ENCODE peak calls at places on chromosomes 12 and 14, in seven cellular contexts. One of them, this sample, is unnamed.

GRCh38 chr12:48883305-48884171 is 17.9 kb upstream of the RND1 start:
- DNase-seq in tibial artery: no peak
- DNase-seq in body of pancreas: peak; percentile 48
- DNase-seq in heart right ventricle: no peak
- DNase-seq in heart left ventricle: no peak
- DNase-seq in HCT116: no peak
- DNase-seq in ovary: no peak
- DNase-seq in this sample: no peak

GRCh38 chr14:68548194-68549056 is 244.4 kb downstream of the ZFP36L1 start:
- DNase-seq in tibial artery: peak; percentile 93
- DNase-seq in body of pancreas: peak; percentile 58
- DNase-seq in heart right ventricle: peak; percentile 94
- DNase-seq in heart left ventricle: peak; percentile 88
- DNase-seq in HCT116: peak; percentile 82
- DNase-seq in ovary: peak; percentile 92
- DNase-seq in this sample: no peak

GRCh38 chr14:59870277-59871165 is at the start of gene RTN1:
- DNase-seq in tibial artery: peak; percentile 74
- DNase-seq in body of pancreas: peak; percentile 69
- DNase-seq in heart right ventricle: peak; percentile 15
- DNase-seq in heart left ventricle: peak; percentile 84
- DNase-seq in HCT116: no peak
- DNase-seq in ovary: no peak
- DNase-seq in this sample: no peak

GRCh38 chr12:102438823-102439205 is 41.5 kb downstream of the IGF1 start:
- DNase-seq in tibial artery: no peak
- DNase-seq in body of pancreas: no peak
- DNase-seq in heart right ventricle: no peak
- DNase-seq in heart left ventricle: no peak
- DNase-seq in HCT116: no peak
- DNase-seq in ovary: no peak
- DNase-seq in this sample: no peak

GRCh38 chr14:33127531-33127930 is 188.9 kb downstream of the NPAS3 start:
- DNase-seq in tibial artery: no peak
- DNase-seq in body of pancreas: no peak
- DNase-seq in heart right ventricle: no peak
- DNase-seq in heart left ventricle: no peak
- DNase-seq in HCT116: no peak
- DNase-seq in ovary: no peak
- DNase-seq in this sample: no peak

GRCh38 chr12:11794751-11795150 is 145.3 kb downstream of the ETV6 start:
- DNase-seq in tibial artery: no peak
- DNase-seq in body of pancreas: no peak
- DNase-seq in heart right ventricle: no peak
- DNase-seq in heart left ventricle: no peak
- DNase-seq in HCT116: no peak
- DNase-seq in ovary: no peak
- DNase-seq in this sample: no peak

GRCh38 chr12:47078733-47079364 is 572 bp upstream of the PCED1B start:
- DNase-seq in tibial artery: no peak
- DNase-seq in body of pancreas: peak; percentile 60
- DNase-seq in heart right ventricle: no peak
- DNase-seq in heart left ventricle: no peak
- DNase-seq in HCT116: no peak
- DNase-seq in ovary: peak; percentile 53
- DNase-seq in this sample: peak; percentile 68

GRCh38 chr14:24367506-24368214 is at the start of gene NFATC4:
- DNase-seq in tibial artery: peak; percentile 88
- DNase-seq in body of pancreas: peak; percentile 72
- DNase-seq in heart right ventricle: peak; percentile 89
- DNase-seq in heart left ventricle: peak; percentile 79
- DNase-seq in HCT116: peak; percentile 81
- DNase-seq in ovary: peak; percentile 93
- DNase-seq in this sample: no peak

GRCh38 chr14:21940887-21941855 is 267.6 kb upstream of the OR4E1 start:
- DNase-seq in tibial artery: no peak
- DNase-seq in body of pancreas: peak; percentile 14
- DNase-seq in heart right ventricle: no peak
- DNase-seq in heart left ventricle: no peak
- DNase-seq in HCT116: peak; percentile 24
- DNase-seq in ovary: no peak
- DNase-seq in this sample: no peak

GRCh38 chr14:59166258-59166657 is 22.2 kb upstream of the DAAM1 start:
- DNase-seq in tibial artery: no peak
- DNase-seq in body of pancreas: no peak
- DNase-seq in heart right ventricle: no peak
- DNase-seq in heart left ventricle: no peak
- DNase-seq in HCT116: no peak
- DNase-seq in ovary: no peak
- DNase-seq in this sample: no peak

GRCh38 chr12:3698218-3698974 is 54.5 kb downstream of the CRACR2A start:
- DNase-seq in tibial artery: no peak
- DNase-seq in body of pancreas: no peak
- DNase-seq in heart right ventricle: no peak
- DNase-seq in heart left ventricle: no peak
- DNase-seq in HCT116: no peak
- DNase-seq in ovary: no peak
- DNase-seq in this sample: no peak

GRCh38 chr12:33832900-33833299 is 189.4 kb upstream of the ALG10 start:
- DNase-seq in tibial artery: no peak
- DNase-seq in body of pancreas: no peak
- DNase-seq in heart right ventricle: no peak
- DNase-seq in heart left ventricle: no peak
- DNase-seq in HCT116: no peak
- DNase-seq in ovary: no peak
- DNase-seq in this sample: no peak

GRCh38 chr12:129911437-129912049 is 7.7 kb upstream of the TMEM132D start:
- DNase-seq in tibial artery: no peak
- DNase-seq in body of pancreas: peak; percentile 75
- DNase-seq in heart right ventricle: peak; percentile 12
- DNase-seq in heart left ventricle: no peak
- DNase-seq in HCT116: no peak
- DNase-seq in ovary: no peak
- DNase-seq in this sample: no peak

GRCh38 chr12:116529048-116529447 is 30.1 kb upstream of the MAP1LC3B2 start:
- DNase-seq in tibial artery: no peak
- DNase-seq in body of pancreas: peak; percentile 73
- DNase-seq in heart right ventricle: no peak
- DNase-seq in heart left ventricle: no peak
- DNase-seq in HCT116: no peak
- DNase-seq in ovary: no peak
- DNase-seq in this sample: no peak

GRCh38 chr12:31000751-31001150 is 72.9 kb upstream of the DDX11 start:
- DNase-seq in tibial artery: no peak
- DNase-seq in body of pancreas: no peak
- DNase-seq in heart right ventricle: no peak
- DNase-seq in heart left ventricle: peak; percentile 5
- DNase-seq in HCT116: no peak
- DNase-seq in ovary: no peak
- DNase-seq in this sample: no peak

GRCh38 chr14:106530423-106531107 is 1004.2 kb downstream of the TMEM121 start:
- DNase-seq in tibial artery: no peak
- DNase-seq in body of pancreas: no peak
- DNase-seq in heart right ventricle: no peak
- DNase-seq in heart left ventricle: no peak
- DNase-seq in HCT116: no peak
- DNase-seq in ovary: no peak
- DNase-seq in this sample: no peak

GRCh38 chr12:28882444-28882843 is 266.6 kb upstream of the FAR2 start:
- DNase-seq in tibial artery: no peak
- DNase-seq in body of pancreas: no peak
- DNase-seq in heart right ventricle: no peak
- DNase-seq in heart left ventricle: no peak
- DNase-seq in HCT116: no peak
- DNase-seq in ovary: no peak
- DNase-seq in this sample: no peak

GRCh38 chr12:124909831-124910560 is 4.5 kb downstream of the UBC start:
- DNase-seq in tibial artery: no peak
- DNase-seq in body of pancreas: peak; percentile 35
- DNase-seq in heart right ventricle: no peak
- DNase-seq in heart left ventricle: no peak
- DNase-seq in HCT116: no peak
- DNase-seq in ovary: no peak
- DNase-seq in this sample: no peak

DNA sequence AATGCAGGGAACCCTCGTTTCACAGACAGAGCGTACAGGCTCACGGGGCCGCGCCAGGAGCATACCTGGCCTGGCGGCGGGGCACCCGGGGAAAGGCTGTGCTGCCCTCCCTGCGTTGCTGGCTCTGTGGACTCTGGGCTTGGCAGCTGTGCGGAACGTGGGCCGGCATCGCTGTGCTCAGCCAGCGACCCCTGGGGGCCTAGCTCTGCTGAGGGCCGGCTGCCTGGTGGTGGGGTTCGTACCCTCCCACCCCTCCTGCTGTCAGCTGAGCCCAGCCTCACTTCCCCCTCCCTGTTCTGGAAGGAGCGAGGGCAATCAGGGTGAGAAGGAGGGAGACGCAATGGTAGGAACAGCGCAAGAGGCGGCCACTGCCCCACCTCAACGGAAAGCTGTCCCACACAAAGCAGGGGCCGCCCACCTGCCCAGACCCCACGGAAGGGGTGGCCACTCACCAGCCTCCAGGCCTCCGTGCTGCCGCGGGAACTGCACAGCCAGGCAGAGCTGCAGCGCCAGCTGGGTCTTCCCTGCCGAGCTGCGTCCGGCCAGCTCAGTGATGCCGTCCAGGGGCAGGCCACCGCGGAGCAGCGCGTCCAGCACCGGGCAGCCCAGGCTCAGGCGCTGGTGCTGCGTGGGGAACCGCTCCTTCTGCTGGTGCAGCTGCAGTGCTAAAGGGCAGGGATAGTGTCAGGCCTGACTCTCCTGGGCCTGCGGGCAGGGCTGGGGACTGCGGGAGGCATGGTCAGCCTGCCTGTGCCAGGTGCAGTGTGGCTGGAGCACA is 8.5 kb downstream of the XRCC3 start:
- DNase-seq in tibial artery: no peak
- DNase-seq in body of pancreas: no peak
- DNase-seq in heart right ventricle: no peak
- DNase-seq in heart left ventricle: peak; percentile 52
- DNase-seq in HCT116: no peak
- DNase-seq in ovary: no peak
- DNase-seq in this sample: no peak
- H3K36me3 ChIP-seq in tibial artery: peaks cover 60% of the 10 kb centered on the region
- H3K36me3 ChIP-seq in body of pancreas: no peaks in the 10 kb centered on the region
- H3K36me3 ChIP-seq in heart right ventricle: no peaks in the 10 kb centered on the region
- H3K36me3 ChIP-seq in heart left ventricle: peaks cover 41% of the 10 kb centered on the region
- H3K36me3 ChIP-seq in HCT116: peaks cover 10% of the 10 kb centered on the region
- H3K36me3 ChIP-seq in ovary: no peaks in the 10 kb centered on the region
- H3K36me3 ChIP-seq in this sample: no peaks in the 10 kb centered on the region

GRCh38 chr14:66662374-66662773 is 154.4 kb downstream of the GPHN start:
- DNase-seq in tibial artery: no peak
- DNase-seq in body of pancreas: no peak
- DNase-seq in heart right ventricle: no peak
- DNase-seq in heart left ventricle: no peak
- DNase-seq in HCT116: no peak
- DNase-seq in ovary: no peak
- DNase-seq in this sample: no peak
- TF ChIP-seq CTCF in tibial artery: no peak
- TF ChIP-seq CTCF in body of pancreas: no peak
- TF ChIP-seq CTCF in heart right ventricle: peak; percentile 52
- TF ChIP-seq CTCF in heart left ventricle: peak; percentile 53
- TF ChIP-seq CTCF in HCT116: peak; percentile 41
- TF ChIP-seq CTCF in ovary: no peak
- TF ChIP-seq CTCF in this sample: no peak

DNA sequence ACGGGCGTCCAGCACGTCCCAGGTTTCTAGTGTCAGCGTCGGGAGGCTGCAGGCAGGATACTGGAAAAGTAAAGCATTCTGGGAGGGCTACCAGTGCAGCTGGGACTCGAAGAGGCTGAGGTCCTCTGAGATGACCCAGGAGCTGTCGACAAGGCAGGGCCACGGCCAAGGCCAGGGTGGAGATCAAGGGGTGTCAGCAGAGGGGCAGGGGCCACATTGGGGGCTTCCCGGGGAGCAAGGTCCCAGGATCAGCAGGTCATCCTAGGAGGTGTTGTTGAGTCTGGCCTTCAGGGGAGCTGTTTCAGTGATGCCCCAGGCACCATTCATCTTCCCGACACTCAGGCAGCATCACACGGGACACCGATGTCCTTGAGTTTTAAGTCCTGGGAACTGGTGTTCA is 377.8 kb upstream of the SFSWAP start:
- DNase-seq in tibial artery: no peak
- DNase-seq in body of pancreas: no peak
- DNase-seq in heart right ventricle: no peak
- DNase-seq in heart left ventricle: no peak
- DNase-seq in HCT116: no peak
- DNase-seq in ovary: no peak
- DNase-seq in this sample: no peak
- H3K36me3 ChIP-seq in tibial artery: no peaks in the 10 kb centered on the region
- H3K36me3 ChIP-seq in body of pancreas: no peaks in the 10 kb centered on the region
- H3K36me3 ChIP-seq in heart right ventricle: no peaks in the 10 kb centered on the region
- H3K36me3 ChIP-seq in heart left ventricle: no peaks in the 10 kb centered on the region
- H3K36me3 ChIP-seq in HCT116: no peaks in the 10 kb centered on the region
- H3K36me3 ChIP-seq in ovary: no peaks in the 10 kb centered on the region
- H3K36me3 ChIP-seq in this sample: no peaks in the 10 kb centered on the region

DNA sequence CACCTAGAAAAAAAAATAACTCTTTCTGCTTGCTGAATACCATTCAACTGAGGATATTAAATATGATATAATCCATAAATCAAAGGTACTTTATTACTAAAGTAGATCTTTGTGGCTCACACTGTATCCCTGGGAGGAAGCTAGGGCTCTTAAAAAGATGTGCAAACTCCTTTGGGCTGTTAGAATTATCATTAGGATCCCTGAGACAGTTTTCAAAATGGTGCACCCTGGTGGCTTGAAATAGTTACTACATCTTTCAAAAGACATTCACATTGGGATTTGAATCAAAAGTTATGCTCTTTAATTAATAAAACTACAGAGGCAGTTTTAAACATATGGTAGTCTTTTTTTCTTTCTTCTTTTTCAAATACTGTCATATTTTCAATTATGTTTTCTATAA is 228.5 kb upstream of the G2E3 start:
- DNase-seq in tibial artery: no peak
- DNase-seq in body of pancreas: no peak
- DNase-seq in heart right ventricle: no peak
- DNase-seq in heart left ventricle: no peak
- DNase-seq in HCT116: peak; percentile 6
- DNase-seq in ovary: no peak
- DNase-seq in this sample: no peak
- TF ChIP-seq CTCF in tibial artery: no peak
- TF ChIP-seq CTCF in body of pancreas: no peak
- TF ChIP-seq CTCF in heart right ventricle: no peak
- TF ChIP-seq CTCF in heart left ventricle: no peak
- TF ChIP-seq CTCF in HCT116: peak; percentile 63
- TF ChIP-seq CTCF in ovary: no peak
- TF ChIP-seq CTCF in this sample: no peak

DNA sequence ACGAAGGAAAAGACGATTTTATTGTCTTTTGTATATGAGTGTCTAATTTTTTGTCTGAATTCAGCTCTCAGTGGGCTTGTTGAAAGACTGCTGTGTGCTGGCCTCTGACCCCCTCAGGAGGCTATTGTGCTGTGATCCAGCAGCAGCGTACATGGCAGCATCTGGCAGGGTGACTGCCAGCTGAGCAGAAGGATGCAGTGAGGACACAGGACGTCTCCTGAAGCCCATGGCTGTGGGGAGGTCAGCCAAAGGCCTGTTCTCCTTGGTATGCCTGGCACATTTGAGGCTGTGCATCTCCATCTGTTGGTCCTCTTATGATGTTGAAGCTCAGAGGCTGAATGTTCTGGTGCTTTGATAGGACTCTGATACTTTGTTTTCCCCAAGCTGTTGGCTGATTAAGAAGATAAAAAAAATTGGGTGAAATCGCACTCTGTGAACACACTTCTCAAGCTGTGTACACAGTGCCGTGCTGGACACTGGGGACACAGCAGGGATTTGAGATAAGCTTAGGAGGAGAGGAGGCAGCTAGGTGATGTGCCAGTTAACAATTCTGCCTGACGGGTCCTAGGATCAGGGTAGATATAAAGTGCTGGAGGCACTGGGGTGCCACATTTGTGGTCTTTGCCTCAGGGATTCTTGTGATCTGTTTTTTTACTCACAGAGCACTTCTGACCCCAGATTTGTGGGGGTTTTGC is 37.5 kb downstream of the EID3 start:
- DNase-seq in tibial artery: no peak
- DNase-seq in body of pancreas: no peak
- DNase-seq in heart right ventricle: no peak
- DNase-seq in heart left ventricle: no peak
- DNase-seq in HCT116: no peak
- DNase-seq in ovary: no peak
- DNase-seq in this sample: no peak
- H3K36me3 ChIP-seq in tibial artery: peaks cover 92% of the 10 kb centered on the region
- H3K36me3 ChIP-seq in body of pancreas: no peaks in the 10 kb centered on the region
- H3K36me3 ChIP-seq in heart right ventricle: peaks cover 36% of the 10 kb centered on the region
- H3K36me3 ChIP-seq in heart left ventricle: peaks cover 79% of the 10 kb centered on the region
- H3K36me3 ChIP-seq in HCT116: peaks cover 49% of the 10 kb centered on the region
- H3K36me3 ChIP-seq in ovary: no peaks in the 10 kb centered on the region
- H3K36me3 ChIP-seq in this sample: peaks cover 11% of the 10 kb centered on the region

This sample was measured in CD8-positive, alpha-beta T cell.